ENCODE peak calls at places on chromosomes 3 and 15, in eight cellular contexts. B is transverse colon, U is left ventricle myocardium inferior, X is Caco-2, T is pancreas, A is IMR-90, J is heart right ventricle, L is psoas muscle. W is an unnamed sample. For H3K4me1, the result is how much of the 10 kb centered on the place peaks cover.

GRCh38 chr3:67382551-67382950 is 271.9 kb downstream of the SUCLG2 start:
- DNase-seq in B (no peak), U (no peak), X (no peak), T (no peak), A (peak), J (no peak), L (no peak), W (no peak)

GRCh38 chr3:171181907-171182690 is 155.6 kb upstream of the SLC2A2 start:
- DNase-seq in B (no peak), U (no peak), X (no peak), T (no peak), A (peak), J (no peak), L (no peak), W (no peak)

GRCh38 chr3:100264242-100264641 is 3.5 kb downstream of the TBC1D23 start:
- DNase-seq in B (no peak), U (no peak), X (no peak), T (no peak), A (peak), J (no peak), L (no peak), W (no peak)

GRCh38 chr3:193960485-193961172 is 175.3 kb upstream of the HES1 start:
- DNase-seq in B (peak), U (no peak), X (no peak), T (no peak), A (no peak), J (no peak), L (no peak), W (peak)

GRCh38 chr3:159074756-159075155 is 272.9 kb downstream of the MFSD1 start:
- DNase-seq in B (no peak), U (no peak), X (no peak), T (no peak), A (no peak), J (no peak), L (no peak), W (no peak)

GRCh38 chr3:80733522-80734176 is 965.9 kb upstream of the ROBO1 start:
- DNase-seq in B (peak), U (no peak), X (peak), T (no peak), A (peak), J (no peak), L (no peak), W (peak)

GRCh38 chr3:182567666-182568065 is 225.6 kb upstream of the ATP11B start:
- DNase-seq in B (no peak), U (no peak), X (no peak), T (no peak), A (no peak), J (no peak), L (no peak), W (no peak)

GRCh38 chr15:100125627-100126231 is 216.0 kb downstream of the ADAMTS17 start:
- DNase-seq in B (peak), U (peak), X (no peak), T (no peak), A (no peak), J (peak), L (peak), W (no peak)

GRCh38 chr15:51191766-51192165 is 97.1 kb upstream of the TNFAIP8L3 start:
- DNase-seq in B (no peak), U (no peak), X (no peak), T (no peak), A (no peak), J (no peak), L (no peak), W (no peak)

GRCh38 chr3:107927361-107928083 is 163.3 kb downstream of the CD47 start:
- DNase-seq in B (peak), U (peak), X (peak), T (peak), A (peak), J (peak), L (peak), W (peak)

GRCh38 chr3:99683465-99683864 is 45.1 kb downstream of the COL8A1 start:
- DNase-seq in B (no peak), U (no peak), X (no peak), T (no peak), A (no peak), J (no peak), L (no peak), W (no peak)

GRCh38 chr15:62506217-62506805 is 341.2 kb upstream of the C2CD4B start:
- DNase-seq in B (no peak), U (no peak), X (peak), T (no peak), A (peak), J (no peak), L (no peak), W (no peak)

GRCh38 chr3:120855665-120856437 is 52.2 kb upstream of the STXBP5L start:
- DNase-seq in B (peak), U (peak), X (no peak), T (no peak), A (peak), J (peak), L (peak), W (peak)

GRCh38 chr15:69225355-69226027 is 65.1 kb downstream of the GLCE start:
- DNase-seq in B (no peak), U (no peak), X (no peak), T (no peak), A (peak), J (no peak), L (no peak), W (no peak)

GRCh38 chr15:101221858-101222257 is 30.0 kb downstream of the CHSY1 start:
- DNase-seq in B (no peak), U (no peak), X (no peak), T (no peak), A (no peak), J (no peak), L (no peak), W (no peak)

GRCh38 chr3:141191097-141191749 is 40.4 kb upstream of the PXYLP1 start:
- DNase-seq in B (no peak), U (no peak), X (no peak), T (no peak), A (peak), J (no peak), L (no peak), W (no peak)

GRCh38 chr3:147799601-147800000 is 390.4 kb downstream of the ZIC1 start:
- DNase-seq in B (no peak), U (no peak), X (no peak), T (no peak), A (no peak), J (no peak), L (no peak), W (no peak)

GRCh38 chr3:148642214-148642613 is 55.5 kb upstream of the AGTR1 start:
- DNase-seq in B (no peak), U (no peak), X (no peak), T (no peak), A (peak), J (no peak), L (no peak), W (no peak)

GRCh38 chr15:70172561-70172960 is 74.8 kb upstream of the TLE3 start:
- DNase-seq in B (no peak), U (no peak), X (no peak), T (no peak), A (no peak), J (no peak), L (no peak), W (no peak)

DNA sequence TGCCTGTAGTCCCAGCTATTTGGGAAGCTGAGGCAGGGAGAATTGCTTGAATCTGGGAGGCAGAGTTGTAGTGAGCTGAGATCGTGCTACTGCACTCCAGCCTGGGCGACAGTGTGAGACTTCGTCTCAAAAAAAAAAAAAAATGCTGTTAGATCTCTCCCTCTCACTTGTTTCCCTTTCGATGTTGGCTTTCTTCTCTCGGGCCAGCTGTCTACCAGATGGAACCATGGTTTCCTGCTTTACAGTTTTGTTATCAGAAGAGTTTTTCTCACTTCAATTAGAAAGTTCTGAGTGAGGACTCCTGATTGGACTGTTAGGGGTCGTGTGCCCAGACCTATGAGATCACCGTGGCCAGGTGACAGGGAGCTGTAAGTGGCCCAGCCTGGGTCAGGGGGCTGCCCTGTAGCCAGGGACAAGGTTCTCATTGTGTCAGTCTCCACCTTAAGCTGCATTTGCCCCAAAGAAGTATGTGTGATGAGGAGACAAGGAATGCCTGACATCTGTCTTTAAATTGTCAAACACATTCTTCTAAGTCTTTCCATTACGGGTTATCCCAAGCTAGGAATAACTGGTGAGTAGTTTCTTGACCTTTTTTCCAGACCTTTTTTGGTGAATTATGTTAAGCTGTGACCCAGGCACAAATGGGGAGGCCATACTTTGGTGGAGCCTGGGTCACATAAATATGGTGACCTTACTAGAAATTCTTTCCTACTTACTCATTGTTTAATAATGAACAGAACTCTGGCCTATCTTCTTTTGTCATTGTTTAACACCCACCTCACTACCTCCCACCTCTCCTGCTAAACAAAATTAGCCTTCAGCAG is 25.2 kb downstream of the SNAPC5 start:
- DNase-seq in B (peak), U (no peak), X (peak), T (no peak), A (peak), J (no peak), L (no peak), W (no peak)
- H3K4me3 ChIP-seq in B (no peak), U (no peak), X (no peak), T (no peak), A (no peak), J (no peak), L (no peak), W (no peak)

GRCh38 chr15:83065431-83065830 is 1.6 kb downstream of the BTBD1 start:
- DNase-seq in B (no peak), U (no peak), X (no peak), T (no peak), A (no peak), J (no peak), L (no peak), W (no peak)

GRCh38 chr15:83062768-83063180 is 4.3 kb downstream of the BTBD1 start:
- DNase-seq in B (no peak), U (no peak), X (no peak), T (no peak), A (no peak), J (no peak), L (no peak), W (no peak)

GRCh38 chr15:83061680-83062079 is 5.4 kb downstream of the BTBD1 start:
- DNase-seq in B (no peak), U (no peak), X (peak), T (no peak), A (peak), J (no peak), L (no peak), W (no peak)

GRCh38 chr15:83064859-83065258 is 2.2 kb downstream of the BTBD1 start:
- DNase-seq in B (no peak), U (no peak), X (no peak), T (no peak), A (peak), J (no peak), L (no peak), W (no peak)

DNA sequence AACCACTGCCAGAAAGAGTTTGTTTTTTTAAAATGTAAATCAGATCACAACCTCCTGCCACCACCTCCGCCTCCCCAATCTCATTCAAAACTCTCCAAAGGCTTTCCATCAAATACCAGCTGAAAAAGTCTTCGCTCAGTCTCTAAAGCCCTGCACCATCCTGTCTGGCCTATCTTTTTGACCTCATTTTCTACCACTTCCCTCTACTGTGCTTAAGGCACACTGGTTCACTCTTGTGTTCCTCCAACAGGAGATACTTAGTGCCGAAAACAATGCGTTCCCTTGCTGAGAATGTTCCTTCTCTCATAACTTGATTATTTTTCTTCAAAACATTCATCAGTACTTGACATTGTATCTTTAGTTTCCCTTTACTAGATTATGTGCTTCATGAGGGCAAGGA is 3.5 kb downstream of the BTBD1 start:
- DNase-seq in B (no peak), U (no peak), X (no peak), T (no peak), A (no peak), J (no peak), L (no peak), W (no peak)
- H3K4me1 ChIP-seq in B (half or more), U (half or more), X (under half), T (under half), A (under half), J (half or more), L (half or more), W (under half)

GRCh38 chr3:43089081-43089480 is 16.8 kb downstream of the POMGNT2 start:
- DNase-seq in B (no peak), U (no peak), X (no peak), T (no peak), A (no peak), J (no peak), L (no peak), W (no peak)

GRCh38 chr3:43086460-43087165 is 19.3 kb downstream of the POMGNT2 start:
- DNase-seq in B (no peak), U (no peak), X (no peak), T (no peak), A (peak), J (no peak), L (no peak), W (no peak)

GRCh38 chr3:43091481-43091880 is 14.4 kb downstream of the POMGNT2 start:
- DNase-seq in B (no peak), U (no peak), X (no peak), T (no peak), A (no peak), J (no peak), L (no peak), W (no peak)

GRCh38 chr3:43090238-43090637 is 15.6 kb downstream of the POMGNT2 start:
- DNase-seq in B (no peak), U (no peak), X (no peak), T (no peak), A (no peak), J (no peak), L (no peak), W (no peak)

DNA sequence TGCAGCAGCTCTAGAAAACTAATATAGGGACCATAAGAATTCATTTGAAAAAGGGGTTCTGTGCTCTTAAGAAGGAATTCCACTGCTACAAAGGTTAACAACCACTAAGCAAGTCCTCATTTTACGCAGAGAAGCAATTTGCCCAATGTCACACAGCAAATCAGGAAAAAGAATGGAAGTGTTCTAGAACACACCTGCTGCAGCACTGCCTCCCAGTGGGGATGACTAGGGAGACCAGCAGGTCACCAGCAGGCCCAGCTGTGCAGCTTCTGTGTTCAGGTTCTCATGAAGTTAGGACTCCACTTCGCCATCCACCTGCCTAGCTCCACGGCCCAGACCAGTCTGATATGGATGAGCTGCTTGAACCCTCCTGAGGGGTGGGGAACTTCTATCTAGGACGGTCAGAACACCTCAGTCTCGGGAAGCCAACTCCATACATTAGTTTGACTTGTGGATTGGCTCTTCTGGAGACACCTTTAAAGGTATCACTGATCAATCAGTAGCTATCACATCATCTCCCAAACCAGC is 18.6 kb downstream of the POMGNT2 start:
- DNase-seq in B (no peak), U (no peak), X (no peak), T (no peak), A (no peak), J (no peak), L (no peak), W (no peak)
- TF ChIP-seq CTCF in B (no peak), U (no peak), X (no peak), T (no peak), A (no peak), J (no peak), L (no peak), W (no peak)

GRCh38 chr3:129602309-129602708 is 4.2 kb downstream of the PLXND1 start:
- DNase-seq in B (no peak), U (no peak), X (no peak), T (no peak), A (no peak), J (no peak), L (no peak), W (no peak)

GRCh38 chr3:129602730-129603560 is 3.5 kb downstream of the PLXND1 start:
- DNase-seq in B (peak), U (peak), X (no peak), T (no peak), A (peak), J (peak), L (peak), W (no peak)

GRCh38 chr3:129600348-129600747 is 6.1 kb downstream of the PLXND1 start:
- DNase-seq in B (no peak), U (no peak), X (no peak), T (no peak), A (no peak), J (no peak), L (no peak), W (no peak)

GRCh38 chr3:129603561-129603942 is 2.9 kb downstream of the PLXND1 start:
- DNase-seq in B (no peak), U (no peak), X (no peak), T (no peak), A (no peak), J (no peak), L (peak), W (no peak)

DNA sequence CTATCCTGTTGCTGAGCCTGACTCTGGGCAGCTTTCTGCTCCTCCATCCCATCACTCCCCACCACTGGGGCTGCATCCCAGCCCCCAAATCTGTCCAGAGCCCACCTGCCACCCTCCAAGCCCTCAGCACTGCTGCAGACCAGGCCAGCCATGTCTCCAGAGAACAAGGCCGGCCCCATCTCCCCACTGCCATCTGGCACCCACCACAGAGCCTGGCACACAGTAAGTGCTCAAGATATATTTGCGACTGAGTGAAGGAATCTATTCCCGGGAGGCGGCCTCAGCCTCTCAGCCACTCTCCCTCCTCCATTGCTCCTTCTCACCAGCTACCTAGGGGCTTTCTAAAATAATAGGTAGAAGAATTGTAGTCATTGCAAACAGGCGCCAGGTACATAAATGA is 4.8 kb downstream of the PLXND1 start:
- DNase-seq in B (no peak), U (no peak), X (no peak), T (no peak), A (no peak), J (no peak), L (no peak), W (no peak)
- H3K4me3 ChIP-seq in B (no peak), U (peak), X (no peak), T (no peak), A (no peak), J (peak), L (peak), W (no peak)

DNA sequence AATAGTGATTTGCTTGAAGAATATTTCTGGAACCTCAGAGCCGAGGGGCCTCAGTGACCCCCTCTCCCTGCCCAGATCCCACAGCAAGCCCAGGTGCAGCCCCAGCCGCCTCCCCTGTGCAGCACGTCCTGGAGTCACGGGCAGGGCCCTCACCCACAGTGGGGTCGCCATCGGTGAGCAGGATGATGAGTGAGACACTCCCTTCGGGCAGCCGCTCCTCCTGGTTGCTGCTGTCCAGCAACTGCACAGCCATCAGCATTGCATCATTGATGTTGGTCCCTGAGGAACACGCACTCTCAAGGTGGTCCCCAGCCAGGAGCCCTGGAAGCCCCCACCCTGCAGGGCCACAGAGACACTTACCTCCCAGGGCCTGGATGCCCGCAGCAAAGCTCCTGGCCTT is 6.4 kb downstream of the ITIH4 start:
- DNase-seq in B (no peak), U (no peak), X (no peak), T (no peak), A (no peak), J (no peak), L (no peak), W (no peak)
- H3K4me1 ChIP-seq in B (under half), U (under half), X (under half), T (under half), A (under half), J (under half), L (under half), W (under half)

GRCh38 chr3:51388286-51389029 is 2.6 kb upstream of the RBM15B start:
- DNase-seq in B (peak), U (no peak), X (peak), T (no peak), A (peak), J (no peak), L (no peak), W (peak)
- TF ChIP-seq CTCF in B (peak), U (no peak), X (peak), T (no peak), A (peak), J (no peak), L (no peak), W (peak)

GRCh38 chr15:71526061-71526460 is 284.3 kb upstream of the NR2E3 start:
- DNase-seq in B (no peak), U (no peak), X (no peak), T (no peak), A (peak), J (no peak), L (no peak), W (no peak)
- H3K4me3 ChIP-seq in B (no peak), U (no peak), X (no peak), T (no peak), A (no peak), J (no peak), L (peak), W (no peak)

DNA sequence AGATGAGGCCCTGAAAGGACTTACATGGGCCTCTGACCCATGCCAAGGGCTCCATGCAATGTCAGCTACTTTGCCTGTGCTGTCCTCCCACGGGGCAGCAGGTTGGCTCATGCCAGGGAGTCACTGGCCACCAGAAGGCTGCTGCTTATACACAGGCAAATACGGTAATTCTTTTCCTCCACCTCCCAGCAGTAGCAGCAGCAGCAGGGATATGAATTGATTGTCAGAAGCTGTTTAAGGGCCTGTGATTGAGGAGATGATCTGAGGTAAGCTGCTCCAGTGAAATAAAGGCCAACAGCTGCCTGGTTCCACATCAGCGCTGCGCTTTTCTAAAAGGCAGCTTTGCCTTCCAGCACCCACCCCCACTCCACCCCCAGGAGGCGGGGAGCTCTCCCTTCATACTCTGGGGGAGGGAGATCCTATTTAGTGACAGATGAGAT is 250.5 kb downstream of the SHQ1 start:
- DNase-seq in B (no peak), U (no peak), X (no peak), T (no peak), A (peak), J (no peak), L (no peak), W (no peak)
- H3K4me1 ChIP-seq in B (under half), U (under half), X (under half), T (under half), A (under half), J (under half), L (under half), W (under half)